ENCODE peak calls at places on chromosomes 5 and 9, in eight cellular contexts. Y is T1000; T is astrocyte of the cerebellum; Z is stimulated activated CD4-positive, alpha-beta T cell treated with anti-CD3 and anti-CD28 coated beads, Interleukin-4, amount 100 ng/mL, for 4 hours; W is NCI-H1105 treated with DMSO at 0.1 percent for 48 hours; M is activated CD4-positive, alpha-beta memory T cell treated with anti-CD3 and anti-CD28 coated beads for 36 hours; U is iris pigment epithelial cell; L is dermis blood vessel endothelial cell. E is an unnamed sample.

GRCh38 chr5:119319890-119320289 is 35.9 kb upstream of the TNFAIP8 start:
- DNase-seq in U (no peak), Y (no peak), M (no peak), T (no peak), Z (no peak), L (no peak), W (no peak), E (no peak)

GRCh38 chr9:82726404-82727276 is 336.3 kb downstream of the RASEF start:
- DNase-seq in M (no peak), U (no peak), T (no peak), Y (no peak), L (no peak), W (no peak), Z (no peak), E (no peak)

GRCh38 chr9:116267021-116267420 is 113.4 kb downstream of the PAPPA start:
- DNase-seq in W (no peak), L (no peak), U (peak), T (no peak), Z (no peak), Y (no peak), M (no peak), E (no peak)

GRCh38 chr9:79570449-79571308 is 1.1 kb upstream of the TLE4 start:
- DNase-seq in Y (peak), W (peak), M (peak), L (peak), T (peak), Z (peak), U (peak), E (peak)

GRCh38 chr9:124590886-124591641 is 83.9 kb upstream of the NR5A1 start:
- DNase-seq in T (no peak), Z (no peak), U (no peak), Y (no peak), M (no peak), L (peak), W (no peak), E (no peak)

GRCh38 chr9:123364241-123364824 is 8.3 kb downstream of the CRB2 start:
- DNase-seq in M (no peak), Z (no peak), W (no peak), U (peak), L (peak), Y (no peak), T (no peak), E (no peak)

GRCh38 chr5:8953016-8953415 is 592.9 kb downstream of the SEMA5A start:
- DNase-seq in Z (no peak), T (no peak), U (no peak), W (no peak), M (no peak), Y (no peak), L (no peak), E (no peak)

GRCh38 chr5:124748687-124749594 is 2.5 kb upstream of the ZNF608 start:
- DNase-seq in W (peak), U (peak), Y (no peak), T (peak), L (peak), M (no peak), Z (no peak), E (peak)

GRCh38 chr9:37921546-37922300 is 17.8 kb upstream of the SLC25A51 start:
- DNase-seq in W (no peak), Z (no peak), U (no peak), M (no peak), L (no peak), T (no peak), Y (no peak), E (no peak)

GRCh38 chr9:38372685-38373619 is 19.6 kb upstream of the ALDH1B1 start:
- DNase-seq in Z (no peak), T (no peak), Y (no peak), L (no peak), W (no peak), U (no peak), M (no peak), E (no peak)

GRCh38 chr9:93958875-93959682 is 3.9 kb upstream of the BARX1 start:
- DNase-seq in W (no peak), L (peak), Z (no peak), Y (no peak), M (no peak), U (peak), T (no peak), E (peak)

GRCh38 chr9:9257999-9258398 is 1354.8 kb downstream of the PTPRD start:
- DNase-seq in W (no peak), U (no peak), M (no peak), Y (no peak), T (no peak), L (no peak), Z (no peak), E (no peak)

GRCh38 chr9:135810806-135811575 is 96.4 kb downstream of the CAMSAP1 start:
- DNase-seq in T (no peak), L (no peak), U (no peak), Z (no peak), M (no peak), Y (no peak), W (no peak), E (no peak)

GRCh38 chr5:71865665-71866320 is 146.7 kb downstream of the CARTPT start:
- DNase-seq in Z (no peak), M (no peak), W (no peak), Y (no peak), T (no peak), L (no peak), U (no peak), E (no peak)

GRCh38 chr9:36870960-36871359 is 163.1 kb downstream of the PAX5 start:
- DNase-seq in U (no peak), L (no peak), W (peak), Z (no peak), Y (no peak), T (no peak), M (no peak), E (no peak)

GRCh38 chr9:20476912-20477311 is 145.4 kb downstream of the MLLT3 start:
- DNase-seq in U (peak), Z (no peak), T (peak), Y (no peak), W (no peak), L (no peak), M (no peak), E (no peak)

E was measured in activated B cell treated with CpG ODN at 0.5 μM for 24 hours.